ENCODE peak calls at places on chromosome 10, in four cellular contexts. One of them, this sample, is unnamed.

GRCh38 chr10:44439436-44439835 is 54.5 kb upstream of the CXCL12 start:
- DNase-seq in fibroblast of villous mesenchyme: no peak
- DNase-seq in colonic mucosa: no peak
- DNase-seq in astrocyte of the spinal cord: no peak
- DNase-seq in this sample: no peak

GRCh38 chr10:113183543-113183942 is 233.5 kb downstream of the TCF7L2 start:
- DNase-seq in colonic mucosa: no peak
- DNase-seq in astrocyte of the spinal cord: no peak
- DNase-seq in fibroblast of villous mesenchyme: no peak
- DNase-seq in this sample: no peak

GRCh38 chr10:71752391-71753090 is 20.8 kb downstream of the VSIR start:
- DNase-seq in astrocyte of the spinal cord: no peak
- DNase-seq in colonic mucosa: no peak
- DNase-seq in fibroblast of villous mesenchyme: no peak
- DNase-seq in this sample: no peak

GRCh38 chr10:17662193-17663138 is 18.5 kb downstream of the STAM start:
- DNase-seq in fibroblast of villous mesenchyme: no peak
- DNase-seq in astrocyte of the spinal cord: no peak
- DNase-seq in colonic mucosa: no peak
- DNase-seq in this sample: no peak

GRCh38 chr10:24306507-24306875 is 97.6 kb downstream of the KIAA1217 start:
- DNase-seq in colonic mucosa: no peak
- DNase-seq in fibroblast of villous mesenchyme: no peak
- DNase-seq in astrocyte of the spinal cord: peak; percentile 25
- DNase-seq in this sample: peak; percentile 15

GRCh38 chr10:4639960-4640359 is 186.0 kb upstream of the AKR1E2 start:
- DNase-seq in fibroblast of villous mesenchyme: no peak
- DNase-seq in astrocyte of the spinal cord: no peak
- DNase-seq in colonic mucosa: no peak
- DNase-seq in this sample: peak; percentile 72

GRCh38 chr10:13712799-13713581 is 126.2 kb downstream of the PRPF18 start:
- DNase-seq in astrocyte of the spinal cord: peak; percentile 98
- DNase-seq in fibroblast of villous mesenchyme: peak; percentile 98
- DNase-seq in colonic mucosa: peak; percentile 45
- DNase-seq in this sample: peak; percentile 97

GRCh38 chr10:73553316-73553715 is 37.8 kb downstream of the USP54 start:
- DNase-seq in astrocyte of the spinal cord: no peak
- DNase-seq in fibroblast of villous mesenchyme: no peak
- DNase-seq in colonic mucosa: no peak
- DNase-seq in this sample: no peak

GRCh38 chr10:43078986-43079273 is 2.1 kb downstream of the RET start:
- DNase-seq in fibroblast of villous mesenchyme: no peak
- DNase-seq in colonic mucosa: peak; percentile 44
- DNase-seq in astrocyte of the spinal cord: no peak
- DNase-seq in this sample: peak; percentile 3

GRCh38 chr10:6530211-6530840 is 49.8 kb downstream of the PRKCQ start:
- DNase-seq in colonic mucosa: peak; percentile 28
- DNase-seq in astrocyte of the spinal cord: no peak
- DNase-seq in fibroblast of villous mesenchyme: no peak
- DNase-seq in this sample: no peak

GRCh38 chr10:132679640-132680039 is 106.3 kb downstream of the NKX6-2 start:
- DNase-seq in colonic mucosa: no peak
- DNase-seq in fibroblast of villous mesenchyme: no peak
- DNase-seq in astrocyte of the spinal cord: no peak
- DNase-seq in this sample: no peak

GRCh38 chr10:26804418-26805393 is 56.1 kb downstream of the ABI1 start:
- DNase-seq in fibroblast of villous mesenchyme: no peak
- DNase-seq in astrocyte of the spinal cord: no peak
- DNase-seq in colonic mucosa: no peak
- DNase-seq in this sample: no peak
- H3K4me3 ChIP-seq in fibroblast of villous mesenchyme: no peak overlapping the region
- H3K4me3 ChIP-seq in astrocyte of the spinal cord: no peak overlapping the region
- H3K4me3 ChIP-seq in colonic mucosa: no peak overlapping the region
- H3K4me3 ChIP-seq in this sample: no peak overlapping the region

GRCh38 chr10:91803386-91804125 is 5.3 kb downstream of the TNKS2 start:
- DNase-seq in fibroblast of villous mesenchyme: no peak
- DNase-seq in astrocyte of the spinal cord: no peak
- DNase-seq in colonic mucosa: no peak
- DNase-seq in this sample: no peak
- TF ChIP-seq CTCF in fibroblast of villous mesenchyme: no peak
- TF ChIP-seq CTCF in astrocyte of the spinal cord: no peak
- TF ChIP-seq CTCF in colonic mucosa: no peak
- TF ChIP-seq CTCF in this sample: no peak

GRCh38 chr10:128123853-128124252 is 2.4 kb downstream of the MKI67 start:
- DNase-seq in fibroblast of villous mesenchyme: no peak
- DNase-seq in astrocyte of the spinal cord: no peak
- DNase-seq in colonic mucosa: no peak
- DNase-seq in this sample: no peak
- H3K4me3 ChIP-seq in fibroblast of villous mesenchyme: peak overlapping the region; percentile 76
- H3K4me3 ChIP-seq in astrocyte of the spinal cord: no peak overlapping the region
- H3K4me3 ChIP-seq in colonic mucosa: no peak overlapping the region
- H3K4me3 ChIP-seq in this sample: peak overlapping the region; percentile 23

GRCh38 chr10:130336612-130337304 is 200.6 kb downstream of the GLRX3 start:
- DNase-seq in fibroblast of villous mesenchyme: no peak
- DNase-seq in colonic mucosa: no peak
- DNase-seq in astrocyte of the spinal cord: no peak
- DNase-seq in this sample: no peak
- TF ChIP-seq CTCF in fibroblast of villous mesenchyme: no peak
- TF ChIP-seq CTCF in colonic mucosa: no peak
- TF ChIP-seq CTCF in astrocyte of the spinal cord: no peak
- TF ChIP-seq CTCF in this sample: no peak

GRCh38 chr10:93073539-93074136 is at the start of gene CYP26A1:
- DNase-seq in astrocyte of the spinal cord: no peak
- DNase-seq in colonic mucosa: no peak
- DNase-seq in fibroblast of villous mesenchyme: no peak
- DNase-seq in this sample: no peak
- H3K4me3 ChIP-seq in astrocyte of the spinal cord: no peak within 1 kb of the TSS
- H3K4me3 ChIP-seq in colonic mucosa: peak within 1 kb of the TSS; percentile 16
- H3K4me3 ChIP-seq in fibroblast of villous mesenchyme: peak within 1 kb of the TSS; percentile 9
- H3K4me3 ChIP-seq in this sample: peak within 1 kb of the TSS; percentile 25

GRCh38 chr10:86330778-86331763 is 35.5 kb downstream of the GRID1 start:
- DNase-seq in astrocyte of the spinal cord: no peak
- DNase-seq in fibroblast of villous mesenchyme: no peak
- DNase-seq in colonic mucosa: no peak
- DNase-seq in this sample: no peak
- TF ChIP-seq CTCF in astrocyte of the spinal cord: no peak
- TF ChIP-seq CTCF in fibroblast of villous mesenchyme: no peak
- TF ChIP-seq CTCF in colonic mucosa: no peak
- TF ChIP-seq CTCF in this sample: no peak

GRCh38 chr10:75404335-75405200 is 3.0 kb upstream of the ZNF503 start:
- DNase-seq in colonic mucosa: peak; percentile 57
- DNase-seq in astrocyte of the spinal cord: no peak
- DNase-seq in fibroblast of villous mesenchyme: no peak
- DNase-seq in this sample: peak; percentile 22
- H3K4me3 ChIP-seq in colonic mucosa: peak overlapping the region; percentile 60
- H3K4me3 ChIP-seq in astrocyte of the spinal cord: peak overlapping the region; percentile 99
- H3K4me3 ChIP-seq in fibroblast of villous mesenchyme: no peak overlapping the region
- H3K4me3 ChIP-seq in this sample: peak overlapping the region; percentile 99

GRCh38 chr10:115136616-115137015 is 43.5 kb downstream of the ATRNL1 start:
- DNase-seq in colonic mucosa: no peak
- DNase-seq in fibroblast of villous mesenchyme: no peak
- DNase-seq in astrocyte of the spinal cord: no peak
- DNase-seq in this sample: no peak

DNA sequence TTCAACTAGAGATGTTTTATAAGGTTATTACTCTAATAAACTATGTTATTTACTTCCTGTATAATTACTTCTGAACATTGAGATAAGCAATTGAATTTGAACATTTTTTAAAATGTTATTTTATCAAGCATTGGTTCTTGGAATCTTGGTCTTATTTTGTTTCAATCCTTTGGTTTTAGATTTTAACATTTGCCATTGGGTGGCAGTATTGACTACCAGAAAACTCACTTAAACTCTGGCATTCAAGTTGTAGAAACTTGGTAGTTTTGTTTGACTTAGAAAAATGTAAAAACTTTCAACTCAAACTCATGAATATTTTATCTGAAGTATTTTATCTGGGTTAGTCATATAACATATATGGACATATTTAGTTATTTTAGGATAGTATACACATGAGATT is 48.1 kb downstream of the ATRNL1 start:
- DNase-seq in colonic mucosa: no peak
- DNase-seq in fibroblast of villous mesenchyme: peak; percentile 28
- DNase-seq in astrocyte of the spinal cord: peak; percentile 34
- DNase-seq in this sample: peak; percentile 30
- TF ChIP-seq CTCF in colonic mucosa: no peak
- TF ChIP-seq CTCF in fibroblast of villous mesenchyme: peak; percentile 42
- TF ChIP-seq CTCF in astrocyte of the spinal cord: peak; percentile 53
- TF ChIP-seq CTCF in this sample: peak; percentile 38

GRCh38 chr10:98268694-98269386 is 846 bp upstream of the LOXL4 start:
- DNase-seq in colonic mucosa: no peak
- DNase-seq in fibroblast of villous mesenchyme: no peak
- DNase-seq in astrocyte of the spinal cord: no peak
- DNase-seq in this sample: peak; percentile 39
- H3K4me3 ChIP-seq in colonic mucosa: peak overlapping the region; percentile 11
- H3K4me3 ChIP-seq in fibroblast of villous mesenchyme: peak overlapping the region; percentile 53
- H3K4me3 ChIP-seq in astrocyte of the spinal cord: peak overlapping the region; percentile 23
- H3K4me3 ChIP-seq in this sample: peak overlapping the region; percentile 59

GRCh38 chr10:109852718-109853037 is 70.6 kb downstream of the XPNPEP1 start:
- DNase-seq in colonic mucosa: no peak
- DNase-seq in fibroblast of villous mesenchyme: no peak
- DNase-seq in astrocyte of the spinal cord: no peak
- DNase-seq in this sample: no peak
- TF ChIP-seq CTCF in colonic mucosa: no peak
- TF ChIP-seq CTCF in fibroblast of villous mesenchyme: no peak
- TF ChIP-seq CTCF in astrocyte of the spinal cord: no peak
- TF ChIP-seq CTCF in this sample: no peak

This sample was measured in fibroblast of the aortic adventitia.